ENCODE peak calls at places on chromosomes 11 and 22, in eight cellular contexts. E, R, X, O, V, Z, H and F are unnamed samples.

GRCh38 chr11:88420165-88420781 is 82.7 kb upstream of the CTSC start:
- DNase-seq in X (no peak), R (peak; percentile 72), H (peak; percentile 84), E (peak; percentile 91), O (no peak), Z (no peak), V (no peak), F (peak; percentile 63)

GRCh38 chr22:45013138-45013537 is 3.3 kb upstream of the PHF21B start:
- DNase-seq in H (no peak), V (no peak), O (no peak), X (no peak), Z (no peak), E (no peak), R (no peak), F (no peak)

GRCh38 chr22:36467946-36468345 is 13.5 kb downstream of the TXN2 start:
- DNase-seq in O (peak; percentile 97), Z (no peak), V (peak; percentile 48), R (peak; percentile 78), E (peak; percentile 91), X (no peak), H (peak; percentile 95), F (peak; percentile 94)

GRCh38 chr11:6612008-6612815 is at the start of gene TAF10:
- DNase-seq in V (peak; percentile 94), X (peak; percentile 97), H (peak; percentile 98), E (peak; percentile 96), O (peak; percentile 96), R (peak; percentile 93), Z (peak; percentile 96), F (peak; percentile 95)

GRCh38 chr22:47395481-47395880 is 633.0 kb downstream of the TBC1D22A start:
- DNase-seq in V (peak; percentile 16), X (no peak), H (no peak), Z (no peak), R (no peak), O (peak; percentile 59), E (no peak), F (peak; percentile 34)

GRCh38 chr11:15327786-15328231 is 213.1 kb downstream of the INSC start:
- DNase-seq in O (peak; percentile 33), V (peak; percentile 39), X (peak; percentile 86), R (peak; percentile 21), E (peak; percentile 62), H (peak; percentile 10), Z (peak; percentile 5), F (peak; percentile 32)

GRCh38 chr22:17013396-17014100 is 5.5 kb upstream of the GAB4 start:
- DNase-seq in O (no peak), R (no peak), E (no peak), H (no peak), Z (no peak), V (no peak), X (no peak), F (no peak)

GRCh38 chr11:94876645-94877445 is 96.5 kb downstream of the CWC15 start:
- DNase-seq in Z (no peak), E (peak; percentile 85), V (peak; percentile 72), R (peak; percentile 88), O (peak; percentile 97), X (no peak), H (peak; percentile 98), F (peak; percentile 98)

GRCh38 chr11:6298605-6299004 is 21.7 kb downstream of the CAVIN3 start:
- DNase-seq in R (peak; percentile 39), X (peak; percentile 55), Z (no peak), E (peak; percentile 55), O (no peak), H (peak; percentile 62), V (peak; percentile 72), F (no peak)

GRCh38 chr22:39135092-39135896 is 17.2 kb downstream of the CBX7 start:
- DNase-seq in R (no peak), X (peak; percentile 82), E (peak; percentile 69), Z (no peak), O (peak; percentile 31), V (peak; percentile 49), H (peak; percentile 77), F (peak; percentile 32)

GRCh38 chr22:50583294-50583865 is 731 bp upstream of the CHKB start:
- DNase-seq in Z (no peak), O (no peak), H (no peak), V (no peak), R (no peak), E (no peak), X (no peak), F (no peak)
- TF ChIP-seq CTCF in Z (peak; percentile 2), O (peak; percentile 30), H (no peak), V (no peak), R (no peak), E (no peak), X (no peak), F (no peak)

GRCh38 chr11:92306966-92307504 is 82.4 kb downstream of the FAT3 start:
- DNase-seq in R (no peak), X (no peak), E (peak; percentile 70), Z (no peak), O (no peak), V (no peak), H (no peak), F (no peak)

GRCh38 chr11:92304271-92304670 is 79.7 kb downstream of the FAT3 start:
- DNase-seq in V (no peak), Z (no peak), O (no peak), H (no peak), X (no peak), R (no peak), E (no peak), F (no peak)

GRCh38 chr11:92302766-92303165 is 78.1 kb downstream of the FAT3 start:
- DNase-seq in H (no peak), Z (no peak), V (no peak), E (no peak), R (no peak), X (no peak), O (peak; percentile 65), F (no peak)

GRCh38 chr11:92311616-92312449 is 87.2 kb downstream of the FAT3 start:
- DNase-seq in V (no peak), Z (no peak), R (no peak), O (no peak), X (no peak), E (peak; percentile 59), H (no peak), F (no peak)

GRCh38 chr11:92308366-92308765 is 83.7 kb downstream of the FAT3 start:
- DNase-seq in R (no peak), V (no peak), O (no peak), H (no peak), E (peak; percentile 47), X (no peak), Z (no peak), F (no peak)
- TF ChIP-seq CTCF in R (no peak), V (no peak), O (no peak), H (no peak), E (no peak), X (no peak), Z (no peak), F (no peak)

GRCh38 chr11:46896719-46897406 is 21.5 kb downstream of the LRP4 start:
- DNase-seq in X (no peak), Z (no peak), O (peak; percentile 33), E (peak; percentile 73), V (peak; percentile 68), R (no peak), H (peak; percentile 69), F (peak; percentile 31)
- TF ChIP-seq CTCF in X (peak; percentile 14), Z (peak; percentile 42), O (peak; percentile 26), E (peak; percentile 9), V (peak; percentile 54), R (no peak), H (peak; percentile 27), F (peak; percentile 57)

GRCh38 chr11:100741866-100742625 is 55.0 kb downstream of the ARHGAP42 start:
- DNase-seq in V (no peak), E (no peak), X (no peak), O (no peak), H (peak; percentile 34), R (no peak), Z (no peak), F (no peak)
- TF ChIP-seq CTCF in V (no peak), E (no peak), X (no peak), O (no peak), H (no peak), R (no peak), Z (no peak), F (no peak)

DNA sequence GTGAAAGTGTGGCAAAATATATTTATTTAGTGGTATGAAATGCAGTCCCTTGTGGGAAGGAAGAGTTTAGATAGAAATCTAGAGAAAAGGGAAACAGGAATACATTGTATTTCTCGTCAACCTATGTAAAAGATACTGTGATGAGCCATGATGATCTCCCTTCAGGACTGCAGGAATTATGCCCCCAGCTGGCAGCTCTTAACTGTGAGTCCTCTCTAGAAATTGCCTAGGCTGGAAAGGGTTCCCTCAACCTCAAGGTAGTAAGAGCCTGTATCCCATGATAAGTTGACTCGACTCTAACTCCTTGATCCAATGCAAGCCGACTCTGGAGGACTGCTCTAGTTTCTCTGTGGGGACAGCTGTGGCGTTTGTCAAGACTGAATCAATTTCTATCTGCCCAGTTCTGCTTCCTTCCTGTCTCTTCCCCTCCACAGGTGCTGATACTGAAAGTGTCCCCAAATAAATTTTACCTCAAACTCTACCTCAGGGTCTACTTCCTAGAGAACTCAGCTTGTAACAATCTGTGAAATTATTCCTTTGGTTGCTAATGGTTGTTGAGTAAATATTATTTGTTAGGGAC is 897.3 kb downstream of the METTL15 start:
- DNase-seq in H (no peak), X (no peak), R (no peak), O (no peak), E (no peak), V (peak; percentile 22), Z (no peak), F (no peak)
- TF ChIP-seq CTCF in H (no peak), X (no peak), R (no peak), O (no peak), E (no peak), V (no peak), Z (no peak), F (peak; percentile 12)